ENCODE peak calls at places on chromosomes 13 and 19, in six cellular contexts. N is IMR-90, Z is neural progenitor cell, F is fibroblast of lung, T is keratinocyte, W is astrocyte. V is an unnamed sample.

GRCh38 chr19:11626252-11626651 is 29.0 kb downstream of the ZNF627 start:
- DNase-seq in N (no peak), Z (no peak), F (no peak), T (no peak), W (no peak), V (no peak)

GRCh38 chr19:42850981-42851717 is 28.4 kb downstream of the PSG1 start:
- DNase-seq in N (peak), Z (no peak), F (peak), T (peak), W (peak), V (no peak)

GRCh38 chr13:68667863-68668262 is 1437.7 kb upstream of the PCDH9 start:
- DNase-seq in N (no peak), Z (no peak), F (no peak), T (no peak), W (no peak), V (no peak)

GRCh38 chr13:78689011-78689410 is 30.1 kb upstream of the OBI1 start:
- DNase-seq in N (no peak), Z (peak), F (no peak), T (no peak), W (no peak), V (no peak)

GRCh38 chr13:25249001-25249543 is 38.2 kb downstream of the MTMR6 start:
- DNase-seq in N (peak), Z (peak), F (peak), T (no peak), W (peak), V (no peak)

GRCh38 chr19:19026299-19026971 is 6.9 kb downstream of the SUGP2 start:
- DNase-seq in N (no peak), Z (peak), F (no peak), T (no peak), W (no peak), V (no peak)

GRCh38 chr13:76386316-76386715 is 499.9 kb downstream of the KCTD12 start:
- DNase-seq in N (no peak), Z (no peak), F (no peak), T (no peak), W (no peak), V (no peak)

GRCh38 chr19:3575260-3575741 is 2.6 kb downstream of the HMG20B start:
- DNase-seq in N (peak), Z (peak), F (no peak), T (no peak), W (no peak), V (no peak)

GRCh38 chr19:46975918-46976782 is 43.5 kb upstream of the NPAS1 start:
- DNase-seq in N (peak), Z (peak), F (peak), T (peak), W (peak), V (no peak)

GRCh38 chr13:73673931-73674330 is 460.3 kb downstream of the KLF12 start:
- DNase-seq in N (no peak), Z (no peak), F (no peak), T (no peak), W (no peak), V (no peak)

GRCh38 chr19:2557093-2557440 is 81.1 kb downstream of the GADD45B start:
- DNase-seq in N (no peak), Z (no peak), F (no peak), T (no peak), W (no peak), V (no peak)

GRCh38 chr19:17527326-17527725 is 15.9 kb downstream of the PGLS start:
- DNase-seq in N (no peak), Z (no peak), F (no peak), T (no peak), W (no peak), V (no peak)

GRCh38 chr19:16027528-16027927 is 48.8 kb upstream of the TPM4 start:
- DNase-seq in N (no peak), Z (no peak), F (no peak), T (no peak), W (no peak), V (no peak)

GRCh38 chr19:2869618-2870017 is 2.5 kb downstream of the ZNF556 start:
- DNase-seq in N (no peak), Z (no peak), F (no peak), T (no peak), W (no peak), V (no peak)

GRCh38 chr13:97141564-97142005 is 80.5 kb upstream of the MBNL2 start:
- DNase-seq in N (peak), Z (peak), F (peak), T (peak), W (peak), V (no peak)

GRCh38 chr13:102097708-102098107 is 304.1 kb downstream of the FGF14 start:
- DNase-seq in N (no peak), Z (no peak), F (no peak), T (no peak), W (no peak), V (no peak)

GRCh38 chr19:41219924-41220567 is 1.0 kb downstream of the AXL start:
- DNase-seq in N (peak), Z (peak), F (peak), T (no peak), W (peak), V (no peak)

GRCh38 chr13:113660066-113660465 is 2.1 kb upstream of the ATP4B start:
- DNase-seq in N (no peak), Z (no peak), F (no peak), T (no peak), W (no peak), V (no peak)

GRCh38 chr19:32828139-32828538 is 41.4 kb downstream of the SLC7A9 start:
- DNase-seq in N (no peak), Z (no peak), F (no peak), T (no peak), W (no peak), V (no peak)
- H3K9ac ChIP-seq in N (no peak), Z (no peak), F (no peak), T (no peak), W (no peak), V (no peak)

GRCh38 chr13:58933475-58933874 is 1230.3 kb downstream of the DIAPH3 start:
- DNase-seq in N (no peak), Z (no peak), F (no peak), T (no peak), W (no peak), V (no peak)

DNA sequence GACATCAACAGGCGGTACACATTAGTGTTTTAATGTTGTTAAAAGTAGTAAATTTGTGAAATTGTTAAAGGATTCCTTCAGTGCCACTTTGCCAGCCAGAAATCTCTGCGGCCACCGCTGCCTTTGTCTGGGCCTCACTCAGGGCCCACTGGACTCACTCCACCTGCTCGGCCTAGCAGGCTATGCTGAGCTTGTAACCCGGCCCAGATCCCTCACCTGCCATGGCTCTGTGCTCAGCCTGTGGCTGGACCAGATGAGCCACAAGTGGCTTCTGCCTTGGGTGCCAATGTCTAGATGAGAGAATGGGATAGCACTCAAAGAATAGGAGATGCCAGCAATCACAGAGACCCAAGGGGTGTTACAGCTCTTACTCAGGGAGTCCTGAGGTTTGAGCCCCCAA is 1228.0 kb downstream of the DIAPH3 start:
- DNase-seq in N (no peak), Z (no peak), F (no peak), T (no peak), W (no peak), V (no peak)
- TF ChIP-seq CTCF in N (no peak), Z (no peak), F (no peak), T (no peak), W (no peak), V (no peak)

GRCh38 chr19:44164673-44165512 is at the start of gene ZNF226:
- DNase-seq in N (peak), Z (peak), F (peak), T (peak), W (peak), V (peak)

GRCh38 chr19:44163789-44164188 is 1.1 kb upstream of the ZNF226 start:
- DNase-seq in N (no peak), Z (no peak), F (no peak), T (no peak), W (no peak), V (no peak)

DNA sequence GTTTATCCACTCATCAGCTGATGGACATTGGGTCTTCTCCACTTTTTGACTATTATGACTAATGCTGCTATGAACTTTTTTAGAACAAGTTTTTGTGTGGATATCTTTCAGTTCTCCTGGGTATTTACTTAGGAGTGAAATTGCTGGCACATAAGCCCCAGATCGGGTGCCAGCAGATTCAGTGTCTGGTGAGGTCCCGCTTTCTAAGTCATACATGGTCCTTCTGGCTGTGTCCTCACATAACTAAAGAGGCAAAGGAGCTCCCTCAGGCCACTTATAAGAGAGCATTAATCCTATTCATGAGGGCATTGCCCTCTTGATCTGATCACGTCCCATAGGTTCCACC is 600 bp upstream of the ZNF226 start:
- DNase-seq in N (no peak), Z (peak), F (no peak), T (no peak), W (no peak), V (no peak)
- H3K9ac ChIP-seq in N (no peak), Z (no peak), F (no peak), T (no peak), W (peak), V (no peak)

DNA sequence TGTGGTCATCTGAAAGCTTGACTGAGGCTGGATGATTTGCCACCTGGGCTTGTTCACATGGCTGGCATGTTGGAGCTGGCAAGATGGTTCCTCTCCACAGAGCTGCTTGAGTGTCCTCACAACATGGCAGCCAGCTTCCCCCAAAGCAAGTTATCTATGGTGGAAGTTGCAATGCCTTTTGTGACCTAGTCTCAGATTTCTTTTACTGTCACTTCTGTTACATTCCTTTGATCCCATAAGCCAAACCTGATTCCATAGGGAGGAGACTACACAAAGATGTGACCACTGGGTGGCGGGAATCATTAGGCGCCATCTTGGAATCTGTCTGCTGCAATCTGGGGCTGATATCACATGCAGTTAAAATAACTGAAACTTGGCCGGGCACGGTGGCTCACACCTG is 17.5 kb upstream of the LMTK3 start:
- DNase-seq in N (no peak), Z (no peak), F (no peak), T (no peak), W (no peak), V (no peak)
- TF ChIP-seq CTCF in N (no peak), Z (no peak), F (no peak), T (no peak), W (no peak), V (no peak)

V was measured in MM.1S.